ENCODE peak calls at places on chromosomes 3 and 15, in four cellular contexts. G, C, Q and X are unnamed samples. For H3K4me1, the result is how much of the 10 kb centered on the place peaks cover.

GRCh38 chr3:87351913-87352312 is 75.5 kb upstream of the POU1F1 start:
- DNase-seq in Q (no peak), G (no peak), C (no peak), X (no peak)

GRCh38 chr15:70526974-70527325 is 236.4 kb downstream of the UACA start:
- DNase-seq in Q (no peak), G (no peak), C (no peak), X (no peak)

GRCh38 chr3:19171794-19172193 is 23.5 kb downstream of the KCNH8 start:
- DNase-seq in Q (no peak), G (no peak), C (no peak), X (no peak)

GRCh38 chr3:127786358-127787070 is 35.8 kb downstream of the MGLL start:
- DNase-seq in Q (peak), C (peak), G (no peak), X (no peak)

GRCh38 chr15:55993804-55994539 is 560 bp upstream of the NEDD4 start:
- DNase-seq in C (no peak), G (peak), Q (peak), X (peak)

GRCh38 chr15:69982037-69982436 is 115.7 kb downstream of the TLE3 start:
- DNase-seq in Q (no peak), C (no peak), G (no peak), X (no peak)

GRCh38 chr3:157247391-157247790 is 87.4 kb upstream of the CCNL1 start:
- DNase-seq in Q (no peak), C (no peak), G (no peak), X (no peak)

GRCh38 chr15:34708422-34708821 is 46.4 kb downstream of the GJD2 start:
- DNase-seq in C (no peak), Q (peak), G (peak), X (no peak)

GRCh38 chr3:63128380-63128779 is 149.7 kb upstream of the SYNPR start:
- DNase-seq in G (no peak), C (no peak), Q (no peak), X (no peak)

GRCh38 chr15:67043939-67044771 is 21.2 kb upstream of the SMAD3 start:
- DNase-seq in C (no peak), Q (peak), G (peak), X (peak)

GRCh38 chr3:111072016-111072891 is 638 bp downstream of the NECTIN3 start:
- DNase-seq in C (peak), Q (peak), G (peak), X (no peak)

GRCh38 chr3:32860499-32860898 is 42.7 kb downstream of the TRIM71 start:
- DNase-seq in Q (no peak), G (no peak), C (no peak), X (no peak)
- H3K4me1 ChIP-seq in Q (half or more), G (half or more), C (under half), X (half or more)

DNA sequence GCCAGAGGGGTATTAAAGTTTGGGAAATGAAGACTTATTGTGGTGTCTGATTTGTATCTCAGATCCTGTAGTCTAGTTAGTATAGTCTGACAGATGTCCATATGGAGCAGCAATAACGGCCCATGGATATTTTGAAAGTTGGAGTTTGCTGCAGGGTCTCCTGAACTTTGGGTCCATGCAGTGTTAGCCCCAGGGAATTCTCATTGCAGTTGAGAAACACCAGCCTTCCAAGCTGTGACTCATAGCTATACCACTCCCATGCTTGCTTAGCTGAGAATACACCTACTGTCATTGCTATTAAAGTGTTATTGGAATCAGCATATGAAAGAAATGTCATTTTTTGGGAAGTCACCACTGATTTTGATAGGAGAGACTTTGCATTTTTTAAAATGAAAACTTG is 29.2 kb downstream of the TMOD2 start:
- DNase-seq in G (no peak), C (no peak), Q (no peak), X (no peak)
- H3K4me1 ChIP-seq in G (under half), C (under half), Q (under half), X (under half)

DNA sequence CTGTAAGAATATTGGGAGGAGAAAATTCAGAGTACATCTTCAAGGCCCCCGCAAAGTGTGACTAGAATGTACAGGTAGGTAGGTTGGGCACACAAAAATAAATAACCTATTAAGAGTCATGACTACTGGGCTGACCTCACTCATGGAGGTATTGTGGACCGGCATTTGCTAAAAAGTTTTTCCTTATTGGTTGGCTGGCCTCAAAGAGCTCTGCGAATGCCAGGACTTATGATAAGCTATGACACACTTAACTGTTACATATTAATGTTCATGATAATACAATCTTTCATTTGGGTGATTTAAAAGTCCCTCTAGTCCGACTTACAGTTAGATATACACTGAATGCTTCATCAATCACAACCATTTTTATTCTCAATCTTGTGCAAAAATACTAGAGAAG is 329.3 kb downstream of the FOXP1 start:
- DNase-seq in C (peak), G (peak), Q (no peak), X (peak)
- H3K4me1 ChIP-seq in C (under half), G (half or more), Q (under half), X (half or more)

DNA sequence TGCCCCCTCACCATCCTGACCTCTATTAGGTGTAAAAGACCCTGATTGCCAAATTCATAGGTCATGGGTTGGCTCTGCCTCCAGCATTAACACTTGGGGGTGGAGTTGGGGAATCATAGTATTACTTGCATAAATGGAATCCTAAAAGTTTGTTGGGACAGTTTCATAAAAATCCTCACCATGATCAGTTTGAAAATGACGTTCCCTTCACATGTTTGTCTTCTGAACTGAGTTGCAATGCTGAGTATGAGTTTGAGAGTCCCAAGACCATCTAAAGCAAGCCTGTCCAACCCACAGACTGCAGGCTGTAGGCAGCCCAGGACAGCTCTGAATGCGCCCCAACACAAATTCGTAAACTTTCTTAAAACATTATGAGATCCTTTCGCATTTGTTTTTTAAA is 36.9 kb downstream of the FLNB start:
- DNase-seq in Q (no peak), G (no peak), C (no peak), X (no peak)
- H3K4me1 ChIP-seq in Q (under half), G (half or more), C (under half), X (half or more)

GRCh38 chr15:61175024-61175423 is 54.1 kb downstream of the RORA start:
- DNase-seq in C (no peak), G (no peak), Q (peak), X (peak)

GRCh38 chr15:61171190-61171589 is 57.9 kb downstream of the RORA start:
- DNase-seq in G (no peak), C (no peak), Q (no peak), X (no peak)

GRCh38 chr15:61169904-61170695 is 59.0 kb downstream of the RORA start:
- DNase-seq in C (no peak), Q (peak), G (no peak), X (no peak)

GRCh38 chr15:61172325-61172724 is 56.8 kb downstream of the RORA start:
- DNase-seq in C (no peak), G (no peak), Q (no peak), X (no peak)

DNA sequence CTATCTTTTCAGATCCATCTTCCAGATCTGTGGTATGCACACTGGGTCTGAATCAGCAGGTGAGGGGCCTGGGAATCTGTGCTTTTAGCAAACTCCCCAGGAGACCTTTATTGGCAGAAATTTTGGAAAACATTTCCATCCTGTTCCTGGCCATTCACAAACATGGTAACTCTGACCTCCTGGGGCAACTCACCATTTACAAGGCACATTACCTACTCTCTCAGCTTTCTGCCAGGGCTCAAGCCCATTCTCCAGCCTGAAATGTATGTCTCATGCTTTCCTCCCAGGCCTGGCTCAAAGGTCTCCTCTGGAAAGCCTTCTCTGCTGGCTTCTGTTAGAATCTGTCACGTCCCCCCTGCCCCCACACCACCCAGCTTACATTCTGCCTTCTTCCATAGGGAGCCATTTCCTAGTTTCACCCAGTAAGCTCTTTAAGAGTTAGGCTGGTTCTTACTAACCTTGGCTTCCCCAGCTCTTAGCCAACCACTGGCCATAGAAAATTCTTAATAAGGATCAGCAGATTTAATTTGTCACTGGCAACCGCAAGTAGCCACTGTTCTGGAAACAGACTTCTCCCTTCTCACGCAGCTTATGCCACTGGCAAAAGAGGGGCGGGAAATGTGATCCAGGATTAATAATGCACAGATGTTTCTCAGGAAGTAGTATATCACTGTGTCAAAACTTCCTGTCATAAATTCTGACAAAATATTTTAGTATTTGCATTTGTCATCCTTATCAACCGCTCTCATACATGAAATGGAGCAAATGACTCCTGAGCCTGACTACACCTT is 55.0 kb downstream of the RORA start:
- DNase-seq in G (no peak), C (no peak), Q (no peak), X (no peak)
- H3K4me1 ChIP-seq in G (under half), C (under half), Q (under half), X (under half)

GRCh38 chr3:188179006-188179966 is 25.3 kb downstream of the LPP start:
- DNase-seq in C (no peak), G (no peak), Q (peak), X (no peak)
- H3K4me1 ChIP-seq in C (under half), G (under half), Q (under half), X (under half)

DNA sequence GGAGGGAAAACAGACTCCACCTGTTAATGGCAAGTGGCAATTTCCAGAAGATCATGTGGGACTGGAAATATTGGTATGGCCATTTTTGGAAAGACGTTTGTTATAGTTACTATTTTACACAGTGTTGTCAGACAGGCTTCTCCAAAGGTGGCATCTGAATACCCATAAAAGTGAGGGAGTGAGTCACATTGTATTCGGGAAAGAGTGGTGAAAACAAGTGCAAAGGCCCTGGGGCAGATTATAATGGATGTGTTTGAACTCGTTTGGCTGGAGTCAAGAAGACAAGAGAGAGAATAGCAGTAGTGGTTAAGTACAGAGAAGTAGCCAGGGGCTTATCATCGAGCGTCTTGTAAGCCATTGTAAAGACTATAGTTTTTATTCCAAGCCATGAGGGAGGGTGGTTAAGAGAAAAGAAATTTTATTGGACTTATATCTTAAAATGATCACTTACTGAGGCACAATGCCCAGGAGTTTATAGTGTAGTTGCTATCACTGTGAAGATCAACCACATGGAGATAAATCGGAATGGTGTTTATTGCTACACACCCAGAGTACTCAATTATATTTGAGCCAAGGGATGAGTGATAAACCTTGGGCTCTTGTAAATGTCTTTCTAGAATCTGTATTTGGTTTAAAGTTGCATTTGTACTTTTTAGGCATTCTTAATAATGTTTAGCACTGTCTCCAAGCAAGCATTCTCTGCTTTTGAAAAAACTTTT is 212.8 kb upstream of the KBTBD8 start:
- DNase-seq in Q (no peak), C (no peak), G (no peak), X (no peak)
- H3K4me1 ChIP-seq in Q (under half), C (under half), G (under half), X (under half)

DNA sequence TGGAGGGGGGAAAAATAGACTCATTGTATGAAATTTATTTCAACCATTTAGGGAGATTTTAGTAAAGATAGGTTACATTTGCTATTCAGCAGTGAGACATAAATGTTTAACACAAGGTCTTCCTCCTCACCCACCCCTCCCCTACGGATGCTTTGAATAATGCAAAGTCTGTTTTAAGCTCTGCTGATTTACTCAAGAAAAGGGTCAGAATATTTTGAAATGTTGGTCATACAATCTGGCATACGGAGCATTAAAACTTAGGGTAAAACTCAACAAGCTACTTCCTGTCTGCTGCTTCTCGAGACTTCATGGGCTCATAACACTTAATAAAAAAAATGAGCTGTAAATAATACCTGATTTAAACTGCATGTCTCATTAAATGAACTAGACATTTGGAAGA is 156.3 kb downstream of the WNT5A start:
- DNase-seq in Q (no peak), C (no peak), G (no peak), X (no peak)
- H3K4me1 ChIP-seq in Q (under half), C (under half), G (under half), X (under half)